ENCODE peak calls at places on chromosomes 1 and 21, in seven cellular contexts. E is fibroblast of lung, S is astrocyte, Y is hepatocyte, V is neural progenitor cell, J is PC-9, A is GM23248. X is an unnamed sample.

GRCh38 chr1:231564373-231564772 is 35.9 kb downstream of the TSNAX start:
- DNase-seq in E (no peak), V (no peak), A (no peak), S (no peak), J (no peak), Y (no peak), X (no peak)

GRCh38 chr1:9448132-9449105 is 90.8 kb upstream of the SLC25A33 start:
- DNase-seq in S (peak; percentile 41), Y (no peak), E (no peak), V (no peak), J (no peak), A (no peak), X (no peak)

GRCh38 chr1:222734740-222735139 is 2.3 kb upstream of the FAM177B start:
- DNase-seq in E (no peak), S (no peak), V (no peak), Y (no peak), A (no peak), J (no peak), X (no peak)

GRCh38 chr1:227378876-227379554 is 60.7 kb upstream of the CDC42BPA start:
- DNase-seq in J (no peak), E (no peak), A (peak; percentile 10), S (peak; percentile 44), V (no peak), Y (no peak), X (no peak)

GRCh38 chr21:28393279-28393678 is 599.4 kb downstream of the LTN1 start:
- DNase-seq in A (no peak), S (peak; percentile 29), E (no peak), Y (peak; percentile 59), V (no peak), J (peak; percentile 75), X (peak; percentile 9)

GRCh38 chr21:46392921-46393320 is 65.8 kb upstream of the DIP2A start:
- DNase-seq in A (peak; percentile 96), V (no peak), J (no peak), Y (no peak), S (peak; percentile 41), E (no peak), X (no peak)

GRCh38 chr1:46544561-46545240 is 6.7 kb downstream of the KNCN start:
- DNase-seq in J (peak; percentile 20), Y (no peak), V (no peak), E (no peak), S (no peak), A (no peak), X (peak; percentile 56)

GRCh38 chr1:2547210-2548067 is 8.7 kb upstream of the TNFRSF14 start:
- DNase-seq in Y (no peak), V (peak; percentile 49), S (no peak), E (no peak), A (peak; percentile 32), J (no peak), X (no peak)

GRCh38 chr1:111739222-111739983 is at the start of gene INKA2:
- DNase-seq in Y (peak; percentile 89), V (peak; percentile 95), S (peak; percentile 69), J (peak; percentile 84), E (peak; percentile 83), A (peak; percentile 88), X (peak; percentile 93)

GRCh38 chr1:32998997-32999396 is 34.4 kb upstream of the RNF19B start:
- DNase-seq in V (no peak), S (no peak), A (no peak), E (no peak), Y (no peak), J (no peak), X (no peak)

GRCh38 chr1:67787746-67788145 is 45.5 kb downstream of the GNG12 start:
- DNase-seq in J (no peak), S (peak; percentile 38), V (no peak), E (no peak), Y (no peak), A (peak; percentile 65), X (no peak)

GRCh38 chr1:228445867-228446584 is 29.4 kb upstream of the TRIM17 start:
- DNase-seq in Y (peak; percentile 69), V (peak; percentile 78), S (peak; percentile 31), A (peak; percentile 70), E (peak; percentile 61), J (no peak), X (peak; percentile 80)
- TF ChIP-seq EZH2 in Y (no peak), V (no peak), S (peak; percentile 68), A (peak; percentile 82), E (peak; percentile 86), J (no peak), X (peak; percentile 73)

GRCh38 chr1:40708750-40709099 is 17.2 kb downstream of the NFYC start:
- DNase-seq in Y (peak; percentile 74), S (peak; percentile 91), E (peak; percentile 96), J (peak; percentile 72), V (peak; percentile 89), A (peak; percentile 89), X (peak; percentile 95)
- H3K4me1 ChIP-seq in Y (peaks cover 20% of the 10 kb centered on the region), S (peaks cover 19% of the 10 kb centered on the region), E (peaks cover 12% of the 10 kb centered on the region), J (peaks cover 43% of the 10 kb centered on the region), V (peaks cover 17% of the 10 kb centered on the region), A (peaks cover 40% of the 10 kb centered on the region), X (peaks cover 35% of the 10 kb centered on the region)

GRCh38 chr1:198231776-198232175 is 75.0 kb downstream of the NEK7 start:
- DNase-seq in E (no peak), S (no peak), A (no peak), Y (no peak), V (no peak), J (no peak), X (no peak)

GRCh38 chr1:198234511-198235251 is 77.9 kb downstream of the NEK7 start:
- DNase-seq in S (peak; percentile 45), E (peak; percentile 50), A (peak; percentile 68), J (no peak), V (peak; percentile 11), Y (no peak), X (no peak)

GRCh38 chr1:198228925-198229324 is 72.1 kb downstream of the NEK7 start:
- DNase-seq in A (no peak), J (no peak), Y (no peak), S (no peak), V (no peak), E (no peak), X (no peak)

GRCh38 chr1:198232407-198232806 is 75.6 kb downstream of the NEK7 start:
- DNase-seq in A (no peak), V (no peak), E (no peak), J (no peak), Y (no peak), S (peak; percentile 28), X (peak; percentile 40)

GRCh38 chr1:198232940-198233675 is 76.3 kb downstream of the NEK7 start:
- DNase-seq in S (no peak), A (no peak), V (no peak), E (no peak), Y (no peak), J (no peak), X (no peak)
- H3K79me2 ChIP-seq in S (peaks cover 92% of the 10 kb centered on the region), A (peaks cover 97% of the 10 kb centered on the region), V (no peaks in the 10 kb centered on the region), E (peaks cover 15% of the 10 kb centered on the region), Y (peaks cover 40% of the 10 kb centered on the region), J (peaks cover 24% of the 10 kb centered on the region), X (peaks cover 18% of the 10 kb centered on the region)

DNA sequence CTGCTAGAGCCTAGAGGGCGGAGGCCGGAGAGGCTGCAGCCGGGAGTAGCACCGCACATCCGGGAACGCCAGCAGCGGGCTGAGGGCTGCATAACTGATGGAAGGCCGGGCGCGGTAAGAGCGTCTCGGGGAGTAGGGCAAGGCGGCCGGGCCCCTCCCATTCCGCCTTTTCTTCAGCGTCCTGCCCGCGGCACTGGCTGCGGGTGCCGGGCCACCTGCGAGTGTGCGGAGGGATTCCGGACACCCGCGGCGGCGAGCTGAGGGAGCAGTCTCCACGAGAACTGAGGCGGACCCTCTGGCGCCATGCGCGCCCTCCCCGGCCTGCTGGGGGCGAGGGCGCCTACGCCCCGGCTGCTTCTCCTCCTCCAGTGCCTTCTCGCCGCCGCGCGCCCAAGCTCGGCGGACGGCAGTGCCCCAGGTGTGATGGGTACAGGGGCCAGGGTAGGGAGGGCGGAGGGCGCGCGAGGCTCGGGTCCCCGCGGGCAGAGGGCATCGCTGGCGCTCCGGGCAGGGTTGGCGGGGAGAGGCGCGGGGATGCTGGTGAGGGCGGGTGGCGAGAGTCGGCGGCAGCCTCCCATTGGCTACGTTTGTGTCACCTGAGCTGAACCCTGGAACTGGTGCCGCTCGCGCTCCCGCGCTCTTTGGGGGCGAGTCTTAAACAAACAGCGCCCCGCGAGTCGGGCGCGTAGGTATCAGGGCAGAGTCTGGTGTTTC is 334.4 kb downstream of the SRGAP2C start:
- DNase-seq in Y (peak; percentile 63), S (no peak), A (peak; percentile 28), J (peak; percentile 57), E (peak; percentile 5), V (peak; percentile 86), X (peak; percentile 94)
- TF ChIP-seq EZH2 in Y (no peak), S (peak; percentile 58), A (no peak), J (no peak), E (peak; percentile 42), V (no peak), X (no peak)

DNA sequence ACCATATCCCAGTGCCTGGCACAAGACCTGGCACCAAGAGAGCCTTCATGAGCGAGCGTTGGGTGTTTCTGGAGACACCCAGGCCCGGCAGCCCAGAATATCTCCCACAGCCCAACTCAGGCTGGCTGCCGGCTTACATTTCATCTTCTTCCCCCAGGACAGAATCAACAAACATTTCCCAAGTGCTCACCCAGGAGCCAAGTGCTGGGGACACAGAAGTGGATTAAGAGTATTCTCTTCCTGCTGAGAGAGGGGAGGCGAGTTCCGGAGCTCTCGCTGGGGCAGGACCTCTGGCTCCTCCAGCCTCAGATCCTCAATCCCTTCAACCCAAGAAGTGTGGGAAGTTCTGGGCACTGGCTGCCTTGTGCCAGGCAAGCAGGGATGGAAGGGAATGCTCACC is 23.6 kb downstream of the IFFO2 start:
- DNase-seq in E (no peak), A (no peak), V (no peak), S (no peak), Y (no peak), J (no peak), X (no peak)
- H3K4me1 ChIP-seq in E (peaks cover 18% of the 10 kb centered on the region), A (peaks cover 22% of the 10 kb centered on the region), V (peaks cover 3% of the 10 kb centered on the region), S (peaks cover 37% of the 10 kb centered on the region), Y (no peaks in the 10 kb centered on the region), J (peaks cover 39% of the 10 kb centered on the region), X (no peaks in the 10 kb centered on the region)

GRCh38 chr1:171515299-171515698 is 30.0 kb downstream of the PRRC2C start:
- DNase-seq in E (no peak), A (no peak), S (no peak), V (no peak), J (no peak), Y (no peak), X (no peak)

GRCh38 chr1:171509191-171509590 is 23.9 kb downstream of the PRRC2C start:
- DNase-seq in E (no peak), J (no peak), A (no peak), Y (no peak), V (no peak), S (peak; percentile 30), X (no peak)

GRCh38 chr1:171513743-171514142 is 28.4 kb downstream of the PRRC2C start:
- DNase-seq in V (no peak), J (no peak), S (no peak), A (no peak), E (no peak), Y (no peak), X (no peak)
- H3K79me2 ChIP-seq in V (peaks cover 74% of the 10 kb centered on the region), J (peaks cover 62% of the 10 kb centered on the region), S (peaks cover 91% of the 10 kb centered on the region), A (peaks cover 97% of the 10 kb centered on the region), E (peaks cover 71% of the 10 kb centered on the region), Y (peaks cover 81% of the 10 kb centered on the region), X (peaks cover 70% of the 10 kb centered on the region)

X was measured in GM23338.